ENCODE peak calls at places on chromosomes 4 and X, in nine cellular contexts. R, U, S, E, Q, B, O, P and F are unnamed samples.

GRCh38 chr4:121154103-121154515 is 10.0 kb downstream of the TNIP3 start:
- DNase-seq in S (peak; percentile 84), Q (no peak), U (no peak), E (peak; percentile 13), P (no peak), B (no peak), R (peak; percentile 17), O (no peak), F (no peak)

GRCh38 chrX:87636533-87636932 is 118.9 kb downstream of the KLHL4 start:
- DNase-seq in R (no peak), Q (no peak), U (no peak), S (no peak), E (no peak), O (no peak), P (no peak), B (no peak), F (no peak)

GRCh38 chr4:74376888-74377483 is 12.0 kb downstream of the EREG start:
- DNase-seq in U (no peak), P (peak; percentile 89), B (peak; percentile 48), S (peak; percentile 57), Q (peak; percentile 69), R (peak; percentile 41), E (no peak), O (peak; percentile 41), F (peak; percentile 54)

GRCh38 chr4:16082038-16082423 is 1.8 kb downstream of the PROM1 start:
- DNase-seq in B (no peak), O (no peak), S (no peak), R (no peak), P (no peak), Q (no peak), E (no peak), U (no peak), F (no peak)

GRCh38 chr4:119659576-119659975 is 31.0 kb upstream of the PDE5A start:
- DNase-seq in U (no peak), Q (peak; percentile 24), B (no peak), O (no peak), S (no peak), P (no peak), E (no peak), R (no peak), F (no peak)

GRCh38 chrX:51743179-51743957 is at the start of gene GSPT2:
- DNase-seq in U (peak; percentile 2), E (peak; percentile 78), B (peak; percentile 71), S (peak; percentile 61), Q (peak; percentile 70), R (peak; percentile 86), O (peak; percentile 24), P (peak; percentile 76), F (peak; percentile 5)

GRCh38 chr4:40214038-40214437 is 17.2 kb downstream of the RHOH start:
- DNase-seq in O (no peak), R (no peak), U (no peak), S (peak; percentile 92), B (no peak), Q (no peak), E (no peak), P (no peak), F (no peak)

GRCh38 chr4:52643846-52644245 is 15.3 kb downstream of the USP46 start:
- DNase-seq in R (peak; percentile 53), O (no peak), P (peak; percentile 81), S (no peak), B (peak; percentile 53), Q (peak; percentile 74), U (peak; percentile 35), E (peak; percentile 25), F (peak; percentile 61)

GRCh38 chr4:112840061-112840460 is 203.1 kb downstream of the LARP7 start:
- DNase-seq in S (no peak), E (no peak), R (no peak), U (peak; percentile 9), Q (peak; percentile 60), B (no peak), P (peak; percentile 37), O (no peak), F (peak; percentile 73)

GRCh38 chrX:32408389-32408788 is 803.0 kb downstream of the DMD start:
- DNase-seq in U (no peak), O (no peak), B (no peak), S (no peak), Q (no peak), R (peak; percentile 16), P (peak; percentile 4), E (no peak), F (no peak)

GRCh38 chr4:168475745-168476144 is 4.5 kb downstream of the DDX60L start:
- DNase-seq in U (no peak), Q (no peak), O (no peak), P (peak; percentile 35), E (no peak), B (no peak), R (no peak), S (no peak), F (no peak)

GRCh38 chr4:151098191-151098590 is 1.2 kb upstream of the RPS3A start:
- DNase-seq in E (peak; percentile 43), U (no peak), R (no peak), P (no peak), Q (no peak), O (no peak), B (no peak), S (no peak), F (no peak)